ENCODE peak calls at places on chromosomes 11 and 22, in seven cellular contexts. F is fibroblast of lung, Q is GM23338, G is uterus, C is K562, L is cardiac muscle cell, V is IMR-90. P is an unnamed sample. For H3K36me3, the result is how much of the 10 kb centered on the place peaks cover.

GRCh38 chr22:27720860-27721259 is 80.7 kb downstream of the MN1 start:
- DNase-seq in F (no peak), Q (no peak), G (no peak), C (no peak), L (no peak), V (no peak), P (no peak)

GRCh38 chr11:118081241-118081958 is 4.5 kb downstream of the TMPRSS4 start:
- DNase-seq in F (no peak), Q (no peak), G (no peak), C (no peak), L (no peak), V (no peak), P (no peak)

GRCh38 chr11:66203847-66204246 is 64.6 kb upstream of the RAB1B start:
- DNase-seq in F (no peak), Q (no peak), G (no peak), C (no peak), L (no peak), V (no peak), P (no peak)

GRCh38 chr11:122268601-122269130 is 152.7 kb upstream of the BLID start:
- DNase-seq in F (no peak), Q (no peak), G (no peak), C (no peak), L (no peak), V (no peak), P (no peak)

GRCh38 chr11:72525466-72525865 is 91.1 kb upstream of the CLPB start:
- DNase-seq in F (no peak), Q (peak), G (no peak), C (no peak), L (no peak), V (no peak), P (no peak)

GRCh38 chr11:65226103-65226442 is 35.7 kb upstream of the POLA2 start:
- DNase-seq in F (no peak), Q (no peak), G (no peak), C (no peak), L (no peak), V (no peak), P (no peak)

GRCh38 chr11:117604349-117604995 is 192.5 kb downstream of the DSCAML1 start:
- DNase-seq in F (peak), Q (no peak), G (no peak), C (no peak), L (no peak), V (peak), P (no peak)

GRCh38 chr11:117175104-117175503 is 3.4 kb upstream of the SIDT2 start:
- DNase-seq in F (no peak), Q (no peak), G (no peak), C (no peak), L (no peak), V (no peak), P (no peak)

GRCh38 chr11:130190371-130190881 is 30.8 kb downstream of the ST14 start:
- DNase-seq in F (no peak), Q (no peak), G (no peak), C (no peak), L (no peak), V (no peak), P (no peak)

GRCh38 chr22:41280065-41280464 is 5.9 kb downstream of the RANGAP1 start:
- DNase-seq in F (no peak), Q (no peak), G (no peak), C (no peak), L (no peak), V (no peak), P (no peak)

GRCh38 chr11:57370251-57370650 is 10.7 kb downstream of the PRG3 start:
- DNase-seq in F (peak), Q (no peak), G (no peak), C (no peak), L (no peak), V (peak), P (peak)

GRCh38 chr11:61106296-61106695 is 4.0 kb downstream of the CD5 start:
- DNase-seq in F (no peak), Q (no peak), G (no peak), C (no peak), L (no peak), V (no peak), P (no peak)
- TF ChIP-seq CTCF in F (no peak), Q (no peak), G (no peak), C (no peak), L (no peak), V (no peak), P (no peak)

DNA sequence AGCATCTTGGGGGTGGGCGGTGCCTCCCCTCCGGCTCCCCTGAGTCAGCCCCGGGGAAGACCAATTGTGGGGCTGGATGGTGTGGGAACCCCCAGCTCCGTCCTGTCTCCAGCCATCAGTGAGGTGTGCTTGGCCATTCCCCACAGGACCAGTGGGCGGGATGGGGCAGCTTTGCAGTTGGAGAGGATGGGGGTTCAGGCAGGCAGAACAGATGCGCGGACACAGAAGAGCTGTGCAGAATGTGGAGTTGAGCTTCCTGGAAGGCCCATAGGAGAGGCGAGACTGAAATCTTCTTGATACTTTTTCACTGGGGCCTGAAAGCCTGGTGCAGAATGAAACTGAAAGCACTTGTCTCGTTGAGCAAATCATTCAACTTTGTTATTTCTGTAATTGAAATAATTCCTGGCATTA is 23.8 kb downstream of the PARVB start:
- DNase-seq in F (no peak), Q (no peak), G (no peak), C (no peak), L (no peak), V (no peak), P (no peak)
- H3K4me3 ChIP-seq in F (no peak), Q (no peak), G (no peak), C (no peak), L (no peak), V (no peak), P (no peak)

GRCh38 chr22:45181240-45181639 is 17.5 kb downstream of the NUP50 start:
- DNase-seq in F (no peak), Q (no peak), G (no peak), C (no peak), L (no peak), V (no peak), P (no peak)
- H3K36me3 ChIP-seq in F (under half), Q (under half), G (under half), C (half or more), L (under half), V (half or more), P (under half)

DNA sequence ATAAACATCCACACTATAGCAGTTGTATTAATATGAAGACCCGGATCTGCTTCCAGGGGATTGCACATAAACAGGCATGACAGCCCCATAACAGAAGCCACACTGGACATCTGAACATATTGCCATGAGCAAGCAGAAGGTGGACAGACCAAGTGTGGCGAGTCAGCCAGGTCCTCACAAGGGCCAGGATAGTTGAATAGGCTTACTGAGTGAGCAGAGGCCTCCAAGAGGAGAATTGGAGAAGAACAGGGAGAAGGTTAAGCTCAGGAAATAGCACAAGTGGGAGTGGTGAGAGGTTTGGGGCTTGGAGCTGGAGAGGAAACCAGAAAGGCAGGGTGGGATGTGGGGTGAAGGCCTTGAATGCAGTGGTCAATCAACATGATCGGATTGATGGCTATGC is 10.8 kb downstream of the SLC35C1 start:
- DNase-seq in F (peak), Q (peak), G (no peak), C (peak), L (no peak), V (peak), P (peak)
- TF ChIP-seq CTCF in F (no peak), Q (peak), G (no peak), C (no peak), L (no peak), V (peak), P (no peak)

GRCh38 chr11:124719534-124719933 is 20.2 kb upstream of the NRGN start:
- DNase-seq in F (no peak), Q (no peak), G (no peak), C (no peak), L (no peak), V (no peak), P (no peak)

GRCh38 chr11:124718801-124719200 is 20.9 kb upstream of the NRGN start:
- DNase-seq in F (no peak), Q (no peak), G (no peak), C (no peak), L (no peak), V (no peak), P (no peak)

GRCh38 chr11:124717786-124718634 is 21.7 kb upstream of the NRGN start:
- DNase-seq in F (peak), Q (peak), G (peak), C (no peak), L (peak), V (peak), P (no peak)

GRCh38 chr11:124716596-124716995 is 23.1 kb upstream of the NRGN start:
- DNase-seq in F (peak), Q (no peak), G (no peak), C (no peak), L (no peak), V (peak), P (no peak)

DNA sequence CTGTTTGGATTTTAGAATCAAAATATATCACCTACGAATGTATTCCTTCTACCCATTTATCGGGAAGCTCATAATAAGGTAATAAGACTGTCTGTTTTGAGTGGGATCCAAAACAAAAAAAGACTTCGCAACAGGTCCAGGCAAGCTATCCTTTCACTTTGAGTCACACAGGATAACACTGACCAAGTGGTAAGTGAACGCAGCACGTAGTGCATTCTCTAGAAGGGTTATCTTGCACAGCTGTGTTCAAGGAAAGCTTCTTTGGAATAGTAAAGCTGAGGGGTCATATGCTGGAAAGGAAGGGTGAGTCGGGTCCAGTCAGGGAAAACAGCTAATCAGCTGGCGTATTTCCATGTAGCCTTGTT is 22.3 kb upstream of the NRGN start:
- DNase-seq in F (peak), Q (no peak), G (no peak), C (no peak), L (no peak), V (peak), P (peak)
- H3K4me3 ChIP-seq in F (no peak), Q (peak), G (peak), C (no peak), L (no peak), V (peak), P (no peak)

GRCh38 chr11:119377112-119377901 is 4.2 kb downstream of the USP2 start:
- DNase-seq in F (no peak), Q (no peak), G (no peak), C (peak), L (no peak), V (no peak), P (no peak)

GRCh38 chr11:119380160-119380815 is 1.2 kb downstream of the USP2 start:
- DNase-seq in F (no peak), Q (no peak), G (no peak), C (peak), L (no peak), V (no peak), P (no peak)

GRCh38 chr11:119380816-119381185 is 689 bp downstream of the USP2 start:
- DNase-seq in F (no peak), Q (peak), G (no peak), C (peak), L (peak), V (no peak), P (no peak)

GRCh38 chr11:119377961-119378667 is 3.4 kb downstream of the USP2 start:
- DNase-seq in F (no peak), Q (no peak), G (no peak), C (peak), L (no peak), V (no peak), P (no peak)

GRCh38 chr11:119378851-119379465 is 2.5 kb downstream of the USP2 start:
- DNase-seq in F (no peak), Q (peak), G (no peak), C (peak), L (peak), V (no peak), P (no peak)
- H3K36me3 ChIP-seq in F (under half), Q (under half), G (under half), C (under half), L (under half), V (under half), P (under half)

GRCh38 chr22:19105867-19106802 is 16.1 kb downstream of the DGCR2 start:
- DNase-seq in F (no peak), Q (peak), G (no peak), C (peak), L (no peak), V (no peak), P (no peak)
- TF ChIP-seq CTCF in F (no peak), Q (peak), G (no peak), C (peak), L (no peak), V (no peak), P (peak)

DNA sequence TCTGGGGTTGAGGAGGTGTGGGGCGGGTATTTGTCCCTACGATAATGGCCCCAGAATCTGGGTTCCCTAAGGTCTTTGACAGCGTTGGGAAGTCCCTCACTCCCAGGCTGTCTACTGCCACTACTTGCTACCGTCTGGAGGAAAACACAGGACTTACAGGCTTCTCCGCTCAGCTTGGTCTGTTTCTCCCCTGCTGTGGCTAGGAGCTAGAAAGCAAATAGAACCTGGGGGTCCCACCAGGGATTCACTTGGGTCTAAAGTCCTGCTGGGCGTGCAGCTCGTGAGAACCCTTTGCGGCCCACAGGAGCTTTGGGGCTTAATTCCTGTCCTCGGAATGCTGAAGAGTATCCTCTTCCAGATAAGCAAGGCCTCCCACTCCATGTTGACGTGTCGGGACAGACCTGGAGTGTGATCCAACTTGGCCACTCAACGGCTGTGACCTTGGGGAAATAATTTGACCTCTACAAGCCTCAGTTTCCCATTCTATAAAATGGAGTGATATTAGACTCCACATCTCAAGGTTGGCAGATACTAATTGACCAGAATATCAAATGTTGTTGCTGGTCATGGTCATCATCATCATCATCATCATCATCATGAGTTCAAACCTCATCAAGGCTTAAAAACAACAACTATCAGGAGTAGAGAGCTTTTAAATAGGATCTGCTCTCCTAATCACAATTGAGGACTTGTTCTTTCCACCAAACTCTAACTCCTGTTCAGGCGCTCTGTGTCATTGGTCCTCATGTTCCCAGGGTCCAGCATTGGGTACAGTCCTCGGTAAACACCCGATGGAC is 1.7 kb upstream of the MYBPC3 start:
- DNase-seq in F (no peak), Q (no peak), G (no peak), C (no peak), L (no peak), V (no peak), P (no peak)
- H3K4me3 ChIP-seq in F (no peak), Q (peak), G (peak), C (no peak), L (peak), V (no peak), P (no peak)

GRCh38 chr22:49623176-49623575 is 204.5 kb downstream of the BRD1 start:
- DNase-seq in F (no peak), Q (no peak), G (no peak), C (no peak), L (no peak), V (no peak), P (no peak)

GRCh38 chr22:49621601-49622210 is 206.0 kb downstream of the BRD1 start:
- DNase-seq in F (no peak), Q (no peak), G (no peak), C (no peak), L (no peak), V (no peak), P (no peak)

GRCh38 chr22:49622241-49623105 is 205.2 kb downstream of the BRD1 start:
- DNase-seq in F (no peak), Q (no peak), G (no peak), C (no peak), L (no peak), V (no peak), P (no peak)

GRCh38 chr22:49624421-49625177 is 203.1 kb downstream of the BRD1 start:
- DNase-seq in F (no peak), Q (no peak), G (no peak), C (no peak), L (no peak), V (no peak), P (no peak)

GRCh38 chr22:49623715-49624114 is 204.0 kb downstream of the BRD1 start:
- DNase-seq in F (no peak), Q (no peak), G (no peak), C (no peak), L (no peak), V (no peak), P (no peak)
- H3K36me3 ChIP-seq in F (under half), Q (under half), G (under half), C (under half), L (under half), V (under half), P (under half)

DNA sequence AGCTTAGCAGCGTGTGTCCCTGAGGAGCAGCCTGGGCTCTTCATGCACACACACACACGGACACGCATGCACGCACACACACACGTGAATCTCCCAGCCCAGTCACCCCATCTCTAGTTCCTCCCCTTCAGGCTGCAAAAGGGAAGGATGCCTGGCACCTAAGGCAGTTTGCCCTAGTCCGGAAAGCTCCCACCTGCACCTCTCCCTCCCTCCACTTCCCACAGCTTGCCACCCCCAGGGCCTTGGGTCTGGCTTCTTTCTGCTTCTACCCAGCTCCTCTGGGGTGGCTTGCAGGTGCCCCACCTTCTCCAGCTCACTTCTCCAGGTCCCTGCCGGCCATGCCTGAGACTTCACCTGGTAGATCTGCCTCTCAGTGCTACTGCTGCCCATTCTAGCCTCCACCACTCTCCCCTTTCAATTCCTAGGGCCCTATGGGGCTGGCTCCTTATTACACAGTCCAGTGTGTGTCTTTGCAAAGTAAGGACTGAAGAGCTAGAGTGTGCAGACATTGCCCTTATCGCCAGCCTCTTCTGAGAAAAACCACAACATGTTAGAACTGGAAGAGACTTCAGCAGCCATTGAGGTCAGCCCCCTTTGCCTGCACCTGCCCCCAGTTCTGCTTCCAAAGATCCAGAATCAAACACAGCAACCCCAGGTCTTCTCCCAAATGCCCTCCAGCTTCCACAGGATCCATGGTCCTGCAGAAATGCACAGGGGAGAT is 33.5 kb upstream of the CHST1 start:
- DNase-seq in F (no peak), Q (no peak), G (no peak), C (peak), L (no peak), V (no peak), P (no peak)
- TF ChIP-seq CTCF in F (no peak), Q (no peak), G (no peak), C (no peak), L (no peak), V (no peak), P (no peak)